ENCODE peak calls at places on chromosome 2, in six cellular contexts. U, J, O, V, S and Y are unnamed samples.

GRCh38 chr2:54945401-54946219 is 104.6 kb downstream of the RTN4 start:
- DNase-seq in U (no peak), J (peak; percentile 89), O (no peak), V (no peak), S (peak; percentile 91), Y (peak; percentile 64)

GRCh38 chr2:204551464-204551863 is 6.2 kb downstream of the PARD3B start:
- DNase-seq in U (no peak), J (no peak), O (no peak), V (no peak), S (no peak), Y (no peak)

GRCh38 chr2:101124061-101124460 is 27.1 kb downstream of the TBC1D8 start:
- DNase-seq in U (no peak), J (peak; percentile 55), O (no peak), V (no peak), S (peak; percentile 66), Y (peak; percentile 13)

GRCh38 chr2:72423766-72424165 is 276.1 kb upstream of the CYP26B1 start:
- DNase-seq in U (no peak), J (no peak), O (no peak), V (no peak), S (peak; percentile 9), Y (no peak)

GRCh38 chr2:28129955-28130695 is 239.6 kb downstream of the BABAM2 start:
- DNase-seq in U (no peak), J (peak; percentile 52), O (no peak), V (no peak), S (peak; percentile 47), Y (peak; percentile 18)

GRCh38 chr2:3223080-3223923 is 154.3 kb downstream of the EIPR1 start:
- DNase-seq in U (no peak), J (peak; percentile 74), O (no peak), V (no peak), S (no peak), Y (no peak)

GRCh38 chr2:209147981-209148380 is 275.9 kb upstream of the MAP2 start:
- DNase-seq in U (no peak), J (no peak), O (no peak), V (no peak), S (no peak), Y (no peak)

GRCh38 chr2:85188852-85189251 is 55.7 kb downstream of the TCF7L1 start:
- DNase-seq in U (no peak), J (no peak), O (no peak), V (no peak), S (no peak), Y (no peak)

GRCh38 chr2:37306024-37306423 is 18.6 kb downstream of the PRKD3 start:
- DNase-seq in U (no peak), J (no peak), O (no peak), V (no peak), S (no peak), Y (no peak)

GRCh38 chr2:112187805-112188596 is 49.8 kb downstream of the FBLN7 start:
- DNase-seq in U (no peak), J (no peak), O (no peak), V (no peak), S (no peak), Y (no peak)

GRCh38 chr2:26164231-26164630 is 8.7 kb upstream of the GAREM2 start:
- DNase-seq in U (no peak), J (no peak), O (peak; percentile 4), V (no peak), S (no peak), Y (no peak)

GRCh38 chr2:22027345-22028005 is 903.7 kb downstream of the TDRD15 start:
- DNase-seq in U (no peak), J (no peak), O (no peak), V (no peak), S (no peak), Y (no peak)

GRCh38 chr2:76413436-76413835 is 702.7 kb upstream of the GCFC2 start:
- DNase-seq in U (no peak), J (no peak), O (no peak), V (no peak), S (no peak), Y (no peak)

GRCh38 chr2:207394203-207394741 is 135.5 kb upstream of the CREB1 start:
- DNase-seq in U (no peak), J (peak; percentile 81), O (no peak), V (no peak), S (peak; percentile 66), Y (peak; percentile 33)

GRCh38 chr2:235483313-235483712 is 10.5 kb upstream of the AGAP1 start:
- DNase-seq in U (no peak), J (no peak), O (no peak), V (no peak), S (no peak), Y (no peak)

GRCh38 chr2:38810488-38810887 is 32.5 kb downstream of the GEMIN6 start:
- DNase-seq in U (no peak), J (no peak), O (no peak), V (no peak), S (no peak), Y (no peak)

GRCh38 chr2:200454839-200455801 is 54.7 kb downstream of the KCTD18 start:
- DNase-seq in U (no peak), J (peak; percentile 72), O (no peak), V (no peak), S (peak; percentile 70), Y (peak; percentile 71)

GRCh38 chr2:38835990-38836389 is 39.7 kb downstream of the DHX57 start:
- DNase-seq in U (no peak), J (no peak), O (no peak), V (no peak), S (no peak), Y (no peak)

GRCh38 chr2:36361396-36361795 is 5.8 kb downstream of the CRIM1 start:
- DNase-seq in U (no peak), J (peak; percentile 60), O (no peak), V (no peak), S (peak; percentile 73), Y (no peak)

GRCh38 chr2:54575379-54575888 is 119.3 kb downstream of the SPTBN1 start:
- DNase-seq in U (no peak), J (peak; percentile 78), O (no peak), V (no peak), S (no peak), Y (no peak)

GRCh38 chr2:217110550-217110949 is 250.7 kb upstream of the TNP1 start:
- DNase-seq in U (no peak), J (no peak), O (no peak), V (no peak), S (no peak), Y (no peak)

GRCh38 chr2:74425523-74425922 is 4.0 kb downstream of the WDR54 start:
- DNase-seq in U (no peak), J (no peak), O (no peak), V (no peak), S (peak; percentile 64), Y (no peak)
- TF ChIP-seq CTCF in U (no peak), J (no peak), O (no peak), V (no peak), S (no peak), Y (no peak)

GRCh38 chr2:229818230-229818629 is 103.6 kb downstream of the TRIP12 start:
- DNase-seq in U (no peak), J (no peak), O (no peak), V (no peak), S (no peak), Y (no peak)

GRCh38 chr2:229815858-229816257 is 101.5 kb upstream of the DNER start:
- DNase-seq in U (no peak), J (peak; percentile 44), O (no peak), V (no peak), S (peak; percentile 45), Y (peak; percentile 59)

GRCh38 chr2:229825476-229825875 is 96.3 kb downstream of the TRIP12 start:
- DNase-seq in U (no peak), J (no peak), O (no peak), V (no peak), S (no peak), Y (no peak)

DNA sequence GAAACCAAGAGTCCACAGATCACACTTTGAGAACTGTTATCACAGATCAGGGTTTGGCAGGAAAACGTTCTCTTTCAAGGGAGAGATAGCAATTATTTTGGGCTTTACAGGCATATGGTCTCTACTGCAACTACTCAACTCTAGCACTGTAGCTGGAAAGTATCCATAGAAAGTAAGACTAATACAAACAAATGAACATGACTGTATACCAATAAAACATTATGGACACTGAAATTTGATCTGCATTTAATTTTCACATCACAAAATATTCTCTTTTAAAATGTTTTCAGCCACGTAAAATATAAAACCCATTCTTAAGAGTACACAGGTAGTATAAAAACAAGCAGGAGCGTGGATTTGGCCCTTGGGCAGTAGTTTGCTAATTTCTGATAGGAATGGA is 100.5 kb downstream of the TRIP12 start:
- DNase-seq in U (no peak), J (no peak), O (no peak), V (no peak), S (peak; percentile 25), Y (peak; percentile 27)
- TF ChIP-seq CTCF in U (no peak), J (no peak), O (no peak), V (no peak), S (no peak), Y (no peak)

DNA sequence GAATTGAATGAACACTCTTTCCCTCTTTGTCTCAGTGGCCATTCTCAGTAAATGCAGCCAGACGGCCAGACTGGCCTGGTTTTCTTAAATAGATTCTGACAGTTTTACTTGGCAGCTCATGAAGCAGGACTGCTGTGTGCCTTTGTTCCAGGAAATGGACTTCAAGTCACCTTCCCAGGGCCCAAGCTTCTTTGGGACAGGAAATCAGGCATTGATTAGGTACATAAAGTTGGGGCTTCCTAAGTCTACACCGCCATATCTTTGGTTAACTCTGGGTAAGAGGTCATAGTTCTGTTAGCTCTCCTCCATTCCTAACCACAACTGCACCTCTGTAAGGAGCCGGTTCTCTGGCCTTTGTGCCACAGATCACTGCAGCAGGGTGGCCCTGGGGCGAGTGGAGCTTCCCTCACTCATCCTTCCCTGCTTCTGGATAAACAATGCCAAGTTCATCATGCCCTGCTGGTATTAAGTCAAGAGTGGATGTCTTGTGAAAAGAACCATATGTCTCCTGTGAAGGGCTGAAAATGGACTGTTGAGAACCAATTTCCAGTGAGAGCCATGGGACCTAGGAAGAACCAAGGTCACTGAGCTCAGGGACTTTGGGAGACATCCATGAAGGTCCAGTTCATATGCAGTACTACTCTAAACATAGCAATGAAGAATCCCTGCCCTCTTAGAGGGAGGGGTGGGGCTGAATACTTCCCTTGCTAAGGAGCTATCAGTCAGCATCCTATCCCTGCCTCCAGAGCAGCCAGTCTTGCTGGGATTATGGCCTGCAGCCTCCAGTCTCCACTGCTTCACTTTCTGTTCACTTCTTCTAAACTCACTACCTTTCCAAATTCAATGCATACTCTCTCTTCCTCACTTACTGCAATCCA is 122.6 kb upstream of the XPO1 start:
- DNase-seq in U (no peak), J (no peak), O (no peak), V (no peak), S (peak; percentile 35), Y (no peak)
- TF ChIP-seq CTCF in U (no peak), J (no peak), O (no peak), V (no peak), S (no peak), Y (no peak)

DNA sequence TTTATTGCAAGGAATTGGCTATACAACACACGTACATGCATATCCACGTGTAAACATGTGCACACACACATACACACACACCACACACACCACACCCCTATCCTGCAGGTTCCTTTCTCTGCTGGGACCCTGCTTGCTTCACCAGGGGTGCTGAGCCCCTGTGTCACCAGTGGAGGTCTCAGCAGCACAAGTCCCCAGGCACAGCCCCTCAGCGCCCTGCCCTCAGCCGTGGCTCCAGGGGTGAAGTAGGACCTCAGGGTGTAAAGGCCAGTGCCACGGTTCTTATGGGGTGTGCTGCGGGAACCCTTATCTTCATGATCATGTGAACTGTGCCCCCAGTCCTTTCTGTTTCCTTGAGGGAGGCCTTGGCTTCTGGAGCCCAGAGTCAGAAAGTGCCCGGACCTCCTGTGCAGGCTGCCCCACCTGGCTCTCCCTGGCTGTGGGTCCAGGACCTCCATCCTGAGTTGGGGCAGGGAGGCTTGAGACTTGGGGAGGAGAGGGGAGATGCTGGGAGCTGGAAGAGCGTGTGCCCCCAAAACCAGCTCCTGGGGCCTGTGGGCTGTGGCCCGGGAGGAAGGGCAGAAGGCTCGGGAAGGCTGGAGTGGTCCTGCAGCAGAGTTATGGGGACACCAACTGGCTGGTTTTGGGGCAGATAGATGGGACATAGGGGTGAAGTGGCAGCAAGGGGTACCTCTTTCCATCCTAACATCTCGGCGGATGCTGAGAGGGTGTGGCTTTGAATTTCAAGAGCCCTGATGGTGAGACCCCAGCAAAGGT is 20.3 kb upstream of the KLF11 start:
- DNase-seq in U (no peak), J (no peak), O (peak; percentile 29), V (no peak), S (no peak), Y (no peak)
- TF ChIP-seq CTCF in U (no peak), J (peak; percentile 17), O (no peak), V (peak; percentile 17), S (peak; percentile 6), Y (peak; percentile 36)